ENCODE peak calls at places on chromosome 17, in six cellular contexts. T is IMR-90, C is neuronal stem cell, G is H9, Z is H1, V is trophoblast cell. A is an unnamed sample.

GRCh38 chr17:51456942-51457341 is 196.6 kb downstream of the UTP18 start:
- DNase-seq in G (no peak), Z (no peak), V (no peak), C (no peak), T (no peak), A (no peak)

GRCh38 chr17:78506454-78507309 is 70.5 kb downstream of the DNAH17 start:
- DNase-seq in Z (no peak), G (no peak), C (no peak), T (no peak), V (no peak), A (no peak)

GRCh38 chr17:66451188-66452149 is 149.1 kb downstream of the PRKCA start:
- DNase-seq in Z (no peak), G (peak), V (peak), C (no peak), T (no peak), A (no peak)

GRCh38 chr17:27340575-27340974 is 46.7 kb downstream of the WSB1 start:
- DNase-seq in Z (no peak), V (peak), C (no peak), G (no peak), T (no peak), A (no peak)

GRCh38 chr17:77361986-77362620 is 221.3 kb downstream of the SEC14L1 start:
- DNase-seq in Z (no peak), V (no peak), C (no peak), G (no peak), T (no peak), A (no peak)

GRCh38 chr17:60086822-60087591 is 8.3 kb upstream of the HEATR6 start:
- DNase-seq in T (peak), Z (peak), G (no peak), V (peak), C (no peak), A (peak)

GRCh38 chr17:7217113-7217987 is 2.3 kb downstream of the DLG4 start:
- DNase-seq in Z (no peak), T (peak), C (no peak), G (peak), V (no peak), A (peak)

GRCh38 chr17:63623786-63624185 is 1.6 kb downstream of the MAP3K3 start:
- DNase-seq in C (no peak), V (no peak), G (no peak), Z (no peak), T (no peak), A (no peak)

GRCh38 chr17:68700391-68700790 is 99.2 kb upstream of the FAM20A start:
- DNase-seq in G (no peak), T (no peak), V (no peak), C (no peak), Z (no peak), A (no peak)

GRCh38 chr17:10019941-10020403 is 114.9 kb upstream of the RCVRN start:
- DNase-seq in Z (no peak), C (no peak), G (no peak), T (no peak), V (peak), A (peak)

GRCh38 chr17:19727466-19728113 is 11.2 kb upstream of the SLC47A2 start:
- DNase-seq in Z (no peak), T (peak), C (no peak), G (no peak), V (peak), A (peak)

GRCh38 chr17:49565948-49566491 is 9.7 kb upstream of the NXPH3 start:
- DNase-seq in G (no peak), T (no peak), Z (no peak), V (no peak), C (no peak), A (no peak)

GRCh38 chr17:57302690-57303089 is 46.4 kb downstream of the MSI2 start:
- DNase-seq in C (no peak), G (no peak), V (no peak), Z (no peak), T (no peak), A (no peak)

GRCh38 chr17:83151442-83152220 is 72.2 kb downstream of the METRNL start:
- DNase-seq in T (peak), G (peak), V (peak), C (no peak), Z (no peak), A (peak)

GRCh38 chr17:57994436-57994835 is 6.4 kb upstream of the VEZF1 start:
- DNase-seq in G (no peak), Z (no peak), V (no peak), T (no peak), C (no peak), A (no peak)

GRCh38 chr17:57735707-57736106 is 9.4 kb downstream of the CCDC182 start:
- DNase-seq in V (no peak), G (peak), C (no peak), T (no peak), Z (no peak), A (no peak)

GRCh38 chr17:57481901-57482300 is 225.6 kb downstream of the MSI2 start:
- DNase-seq in G (no peak), C (no peak), T (peak), V (peak), Z (no peak), A (peak)

GRCh38 chr17:56914641-56915263 is 903 bp upstream of the TRIM25 start:
- DNase-seq in Z (no peak), T (no peak), C (no peak), G (no peak), V (peak), A (no peak)

GRCh38 chr17:50647187-50647586 is 12.5 kb downstream of the ABCC3 start:
- DNase-seq in C (no peak), Z (no peak), G (no peak), V (no peak), T (no peak), A (no peak)

GRCh38 chr17:81329279-81329926 is 34.3 kb upstream of the SLC38A10 start:
- DNase-seq in C (no peak), Z (no peak), V (peak), G (peak), T (peak), A (peak)

GRCh38 chr17:81331527-81332043 is 36.5 kb upstream of the SLC38A10 start:
- DNase-seq in G (peak), Z (no peak), C (no peak), T (no peak), V (no peak), A (no peak)

GRCh38 chr17:81328925-81329278 is 33.8 kb upstream of the SLC38A10 start:
- DNase-seq in T (no peak), Z (no peak), C (no peak), G (no peak), V (peak), A (peak)

GRCh38 chr17:81330884-81331245 is 35.8 kb upstream of the SLC38A10 start:
- DNase-seq in G (no peak), T (no peak), Z (no peak), V (no peak), C (no peak), A (no peak)

DNA sequence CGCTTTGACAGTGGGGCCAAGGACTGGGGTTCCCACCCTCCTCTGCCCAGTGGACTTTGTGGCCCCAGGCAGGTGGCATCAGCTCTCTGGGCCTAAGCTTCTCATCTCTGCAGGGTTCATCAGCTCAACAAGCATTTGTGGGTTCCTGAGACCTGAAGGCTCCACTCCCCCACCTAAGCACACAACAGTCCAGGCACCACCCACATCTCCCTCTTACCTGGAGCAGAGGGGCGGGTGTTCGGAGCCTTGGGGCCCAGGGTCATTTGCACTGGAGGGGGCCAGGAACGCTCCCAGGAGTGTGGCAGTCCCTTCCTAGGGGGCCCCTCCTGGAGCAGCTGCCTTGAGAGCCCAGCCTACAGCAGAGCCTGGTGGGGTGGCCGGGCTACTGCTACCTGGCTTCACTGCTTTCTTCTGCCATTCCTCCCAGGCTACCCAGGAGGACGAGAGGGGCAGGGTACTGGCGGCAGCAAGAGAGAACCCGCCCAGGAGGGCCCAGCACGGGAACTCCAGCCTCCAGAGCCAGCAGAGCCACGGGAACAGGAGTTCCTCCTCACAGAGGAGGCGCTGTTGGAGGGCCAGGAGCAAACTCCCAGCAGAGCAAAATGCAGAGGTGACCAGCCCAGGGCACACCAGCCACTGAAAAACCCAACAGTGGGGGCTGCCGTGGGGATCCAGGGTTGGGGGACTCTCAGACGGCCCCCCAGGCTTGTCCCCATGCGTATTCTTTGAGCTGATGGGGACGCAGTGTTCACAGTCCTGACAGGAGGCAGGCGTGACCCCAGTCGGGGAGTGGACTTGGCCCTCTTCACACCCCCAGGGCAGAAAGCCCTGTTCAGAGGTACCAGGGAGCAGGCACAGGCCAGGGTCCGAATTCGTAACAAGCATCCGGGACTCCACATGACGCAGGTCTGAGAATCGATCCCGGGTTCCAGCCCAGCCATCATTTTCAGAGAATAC is 35.1 kb upstream of the SLC38A10 start:
- DNase-seq in Z (no peak), C (no peak), G (peak), T (no peak), V (peak), A (peak)
- H2BK120ac ChIP-seq in Z (no peak), C (peak), G (no peak), T (peak), V (peak), A (peak)

DNA sequence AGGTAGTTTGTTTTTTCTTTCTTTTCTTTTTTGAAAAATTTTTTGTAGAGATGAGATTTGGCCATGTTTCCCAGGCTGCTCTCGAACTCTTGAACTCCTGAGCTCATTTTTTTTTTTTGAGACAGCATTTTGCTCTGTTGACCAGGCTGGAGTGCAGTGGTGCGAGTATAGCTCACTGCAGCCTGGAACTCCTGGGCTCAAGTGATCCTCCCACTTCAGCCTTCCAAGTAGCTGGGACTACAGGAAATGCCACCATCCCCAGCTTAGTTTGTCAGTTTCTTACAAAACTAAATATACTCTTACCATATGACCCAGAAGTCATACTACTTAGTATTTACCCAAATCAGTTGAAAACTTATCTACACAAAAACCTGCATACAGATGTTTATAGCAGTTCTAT is 14.4 kb upstream of the FBXO47 start:
- DNase-seq in T (peak), G (no peak), V (no peak), Z (no peak), C (no peak), A (peak)
- H2AFZ ChIP-seq in T (no peak), G (no peak), V (no peak), Z (no peak), C (no peak), A (no peak)

GRCh38 chr17:17841620-17842025 is 4.8 kb upstream of the SREBF1 start:
- DNase-seq in T (no peak), C (no peak), V (peak), Z (no peak), G (peak), A (peak)

GRCh38 chr17:17843096-17843495 is 6.3 kb upstream of the SREBF1 start:
- DNase-seq in G (no peak), C (no peak), T (no peak), Z (no peak), V (no peak), A (no peak)

GRCh38 chr17:17842111-17842876 is 5.5 kb upstream of the SREBF1 start:
- DNase-seq in C (no peak), V (no peak), Z (no peak), T (no peak), G (no peak), A (no peak)

GRCh38 chr17:17839792-17840707 is 3.3 kb upstream of the SREBF1 start:
- DNase-seq in G (peak), Z (peak), T (peak), C (peak), V (peak), A (peak)

DNA sequence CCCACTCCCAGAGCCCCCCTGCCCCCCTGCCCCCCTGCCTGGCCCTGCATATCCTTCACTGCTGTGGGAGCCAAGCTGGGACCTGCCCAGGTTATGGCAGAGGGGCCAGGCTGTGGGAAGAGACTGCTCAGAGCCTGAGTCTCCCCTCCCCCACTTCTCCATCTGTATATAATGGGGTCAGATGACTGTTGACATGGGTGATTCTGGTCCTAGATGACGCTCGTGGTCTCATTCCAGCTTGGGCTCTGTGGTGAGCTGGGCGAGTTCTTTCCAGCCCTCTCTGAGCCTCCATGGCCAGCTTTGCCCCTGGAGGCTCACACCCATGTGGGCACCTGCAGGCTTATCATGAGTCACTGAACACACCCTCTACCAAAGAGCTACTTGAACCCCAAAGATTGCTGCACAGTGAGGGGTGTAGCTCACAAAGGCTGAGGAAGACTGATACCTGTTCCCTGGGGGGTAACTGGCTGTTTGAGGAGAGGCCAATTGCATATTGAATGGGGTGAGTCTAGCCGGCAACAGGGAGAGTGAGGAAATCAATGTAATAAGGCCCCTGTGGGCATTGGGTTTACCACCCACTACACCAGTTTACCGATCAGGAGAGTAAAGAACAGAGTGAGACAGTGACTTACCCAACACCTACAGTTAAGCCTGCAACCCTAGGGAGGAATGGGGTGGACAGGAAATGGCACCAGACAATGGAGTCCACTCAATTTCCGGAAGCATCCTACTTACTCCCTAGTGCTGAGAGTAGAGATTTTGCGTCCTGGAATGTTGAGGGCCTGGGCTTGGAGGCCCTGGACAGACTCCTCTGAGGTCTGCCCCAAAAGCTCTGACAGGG is 4.2 kb upstream of the SREBF1 start:
- DNase-seq in T (peak), Z (no peak), C (no peak), V (peak), G (peak), A (peak)
- H2BK120ac ChIP-seq in T (peak), Z (peak), C (peak), V (peak), G (no peak), A (peak)

DNA sequence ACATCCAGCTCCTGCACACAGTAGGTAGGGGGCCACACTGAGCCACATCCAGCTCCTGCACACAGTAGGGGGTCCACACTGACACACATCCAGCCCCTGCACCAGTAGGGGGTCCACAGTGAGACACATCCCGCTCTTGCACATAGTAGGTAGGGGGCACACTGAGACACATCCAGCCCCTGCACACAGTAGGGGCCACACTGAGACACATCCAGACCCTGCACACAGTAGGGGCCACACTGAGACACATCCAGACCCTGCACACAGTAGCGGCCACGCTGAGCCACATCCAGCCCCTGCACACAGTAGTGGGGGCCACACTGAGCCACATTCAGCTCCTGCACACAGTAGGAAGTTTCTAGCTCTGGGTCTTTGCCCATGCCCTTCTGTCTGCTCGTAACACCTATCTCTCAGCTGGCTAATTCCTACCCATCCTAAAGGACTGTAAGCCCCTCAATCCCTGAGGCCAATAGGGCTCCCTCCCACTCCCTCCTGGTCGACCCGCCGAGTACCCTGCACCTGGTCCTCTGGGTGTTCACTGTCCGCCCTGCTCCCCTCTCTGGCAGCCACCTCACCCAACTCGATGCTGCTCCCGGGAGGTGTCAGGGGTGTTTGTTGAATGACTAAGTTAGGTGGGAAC is 9.4 kb upstream of the ATP2A3 start:
- DNase-seq in T (no peak), G (peak), C (no peak), Z (no peak), V (no peak), A (no peak)
- H2AFZ ChIP-seq in T (no peak), G (no peak), C (no peak), Z (no peak), V (no peak), A (no peak)

DNA sequence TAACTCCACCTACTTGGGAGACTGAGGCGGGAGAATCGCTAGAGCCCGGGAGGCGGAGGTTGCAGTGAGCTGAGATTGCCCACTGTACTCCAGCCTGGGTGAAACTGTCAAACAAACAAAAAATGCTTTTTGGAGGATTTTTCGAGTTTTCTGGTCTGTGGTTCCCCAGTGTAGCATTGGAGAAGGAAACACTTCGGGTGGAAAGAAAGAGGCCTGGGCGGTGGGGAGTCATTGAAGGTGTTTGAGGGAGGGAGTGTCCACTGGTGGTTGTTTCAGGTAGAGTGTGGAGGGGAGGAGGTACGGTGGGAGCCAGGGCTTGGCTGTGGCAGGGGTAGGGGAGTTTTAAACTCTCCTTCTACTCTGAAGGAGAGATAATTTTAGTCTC is 1.2 kb downstream of the RNF213 start:
- DNase-seq in G (no peak), V (peak), C (no peak), T (no peak), Z (no peak), A (no peak)
- H2BK120ac ChIP-seq in G (no peak), V (peak), C (no peak), T (peak), Z (peak), A (peak)

GRCh38 chr17:43213545-43213944 is 1.9 kb downstream of the TMEM106A start:
- DNase-seq in C (no peak), Z (no peak), G (no peak), V (no peak), T (no peak), A (no peak)

GRCh38 chr17:43211123-43211479 is 574 bp upstream of the TMEM106A start:
- DNase-seq in V (peak), Z (no peak), G (no peak), T (no peak), C (no peak), A (no peak)

GRCh38 chr17:43212641-43213490 is 1.2 kb downstream of the TMEM106A start:
- DNase-seq in V (peak), T (no peak), Z (no peak), G (no peak), C (no peak), A (no peak)

GRCh38 chr17:43211480-43212402 is at the start of gene TMEM106A:
- DNase-seq in Z (peak), C (peak), G (peak), T (peak), V (peak), A (peak)

GRCh38 chr17:43210576-43210975 is 1.1 kb upstream of the TMEM106A start:
- DNase-seq in T (no peak), C (no peak), Z (no peak), V (peak), G (no peak), A (no peak)
- H2AFZ ChIP-seq in T (no peak), C (no peak), Z (no peak), V (no peak), G (no peak), A (no peak)

A was measured in mesenchymal stem cell.